ENCODE peak calls at places on chromosomes 2 and 18, in four cellular contexts. P is heart left ventricle, A is body of pancreas, E is ovary. G is an unnamed sample.

GRCh38 chr2:207512356-207512755 is 17.4 kb upstream of the CREB1 start:
- DNase-seq in A (no peak), E (no peak), P (no peak), G (no peak)

GRCh38 chr18:56937874-56938273 is 209.0 kb upstream of the BOD1L2 start:
- DNase-seq in P (no peak), A (no peak), E (no peak), G (no peak)

GRCh38 chr18:35417223-35417622 is 40.1 kb upstream of the ZNF396 start:
- DNase-seq in E (no peak), P (no peak), A (no peak), G (no peak)

GRCh38 chr2:209687261-209687660 is 84.4 kb upstream of the UNC80 start:
- DNase-seq in A (no peak), P (no peak), E (no peak), G (no peak)

GRCh38 chr2:241963223-241963622 is 93.7 kb downstream of the RTP5 start:
- DNase-seq in A (no peak), P (no peak), E (no peak), G (no peak)

GRCh38 chr2:862356-862687 is 88.3 kb upstream of the SNTG2 start:
- DNase-seq in E (no peak), A (no peak), P (no peak), G (peak; percentile 20)

GRCh38 chr2:132752421-132753206 is 82.6 kb upstream of the LYPD1 start:
- DNase-seq in P (no peak), A (no peak), E (no peak), G (no peak)

GRCh38 chr2:179417436-179417949 is 152.9 kb upstream of the SESTD1 start:
- DNase-seq in P (no peak), A (no peak), E (no peak), G (no peak)

GRCh38 chr2:195613922-195614321 is 43.1 kb upstream of the SLC39A10 start:
- DNase-seq in E (no peak), A (no peak), P (no peak), G (no peak)

GRCh38 chr18:26086959-26087358 is 3.5 kb downstream of the SS18 start:
- DNase-seq in E (no peak), P (no peak), A (no peak), G (no peak)

GRCh38 chr18:26089247-26090129 is 925 bp downstream of the SS18 start:
- DNase-seq in A (peak; percentile 3), E (no peak), P (no peak), G (no peak)

GRCh38 chr18:26088482-26088881 is 1.9 kb downstream of the SS18 start:
- DNase-seq in P (no peak), E (no peak), A (no peak), G (no peak)

GRCh38 chr18:26090130-26091046 is at the start of gene SS18:
- DNase-seq in E (peak; percentile 94), P (peak; percentile 96), A (peak; percentile 93), G (peak; percentile 88)

GRCh38 chr18:26091047-26091630 is 726 bp upstream of the SS18 start:
- DNase-seq in P (peak; percentile 77), A (peak; percentile 63), E (peak; percentile 59), G (no peak)
- TF ChIP-seq POLR2A in P (peak; percentile 2), A (no peak), E (no peak), G (no peak)

GRCh38 chr18:9878095-9878494 is 7.7 kb upstream of the TXNDC2 start:
- DNase-seq in A (no peak), E (no peak), P (no peak), G (no peak)

GRCh38 chr18:9876523-9876866 is 9.3 kb upstream of the TXNDC2 start:
- DNase-seq in E (no peak), P (no peak), A (no peak), G (no peak)

GRCh38 chr18:9878783-9879242 is 7.0 kb upstream of the TXNDC2 start:
- DNase-seq in E (no peak), P (no peak), A (no peak), G (no peak)

GRCh38 chr18:9877655-9878014 is 8.1 kb upstream of the TXNDC2 start:
- DNase-seq in A (no peak), P (no peak), E (no peak), G (no peak)

DNA sequence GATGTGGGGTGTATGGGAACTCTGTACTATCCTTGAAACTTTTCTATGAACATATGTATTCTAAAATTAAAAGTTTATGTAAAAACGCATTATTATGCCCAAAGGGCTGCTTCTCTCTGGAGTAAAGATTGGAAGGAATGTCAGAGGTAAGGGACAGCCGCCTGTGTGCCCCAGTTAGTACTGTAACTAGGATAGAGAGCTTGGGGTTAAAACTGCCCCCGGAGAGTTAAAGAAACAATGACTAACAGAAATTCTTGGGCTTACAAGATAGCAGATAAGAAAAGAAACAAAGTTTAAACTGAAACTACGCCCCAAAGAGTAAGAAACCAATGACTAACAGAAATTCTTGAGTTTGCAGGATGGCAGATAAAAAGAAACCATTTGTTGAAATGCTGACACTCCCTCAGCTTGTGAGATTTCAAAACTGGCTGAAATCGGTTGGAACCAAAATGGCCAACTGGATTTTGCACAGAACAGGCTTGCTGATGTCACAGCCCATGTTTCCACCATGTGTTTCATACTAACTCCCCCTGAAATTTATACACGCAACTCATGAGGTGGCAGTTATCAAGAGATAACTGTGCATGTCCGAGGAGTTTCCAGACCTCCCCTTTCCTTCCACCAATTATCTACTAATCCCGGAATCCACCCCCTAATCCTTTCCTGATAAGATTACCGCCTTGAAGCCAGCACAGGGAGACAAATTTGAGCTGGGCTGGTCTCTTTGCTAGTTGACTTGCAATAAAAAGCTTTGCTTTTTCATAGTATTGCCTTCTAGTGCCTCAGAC is 8.7 kb upstream of the TXNDC2 start:
- DNase-seq in E (peak; percentile 76), P (no peak), A (peak; percentile 57), G (no peak)
- TF ChIP-seq POLR2A in E (no peak), P (no peak), A (no peak), G (no peak)

GRCh38 chr2:86441789-86442641 is 844 bp downstream of the KDM3A start:
- DNase-seq in A (peak; percentile 70), P (peak; percentile 69), E (peak; percentile 50), G (peak; percentile 52)
- TF ChIP-seq POLR2A in A (no peak), P (no peak), E (no peak), G (peak; percentile 21)

GRCh38 chr2:222747526-222748160 is 76.2 kb downstream of the MOGAT1 start:
- DNase-seq in P (no peak), E (no peak), A (no peak), G (no peak)
- TF ChIP-seq POLR2A in P (no peak), E (no peak), A (no peak), G (no peak)

GRCh38 chr2:180555391-180555965 is 424.9 kb upstream of the UBE2E3 start:
- DNase-seq in E (no peak), P (no peak), A (no peak), G (no peak)
- TF ChIP-seq POLR2A in E (no peak), P (no peak), A (no peak), G (no peak)